ENCODE peak calls at places on chromosomes 13 and 19, in eight cellular contexts. One of them, this sample, is unnamed.

GRCh38 chr19:23771761-23772667 is 13.3 kb upstream of the ZNF681 start:
- DNase-seq in SK-N-SH: no peak
- DNase-seq in HCT116: no peak
- DNase-seq in A549: no peak
- DNase-seq in HepG2: no peak
- DNase-seq in H1: no peak
- DNase-seq in K562: no peak
- DNase-seq in GM12878: no peak
- DNase-seq in this sample: no peak

GRCh38 chr13:33119022-33119735 is 103.0 kb downstream of the KL start:
- DNase-seq in SK-N-SH: no peak
- DNase-seq in HCT116: no peak
- DNase-seq in A549: no peak
- DNase-seq in HepG2: no peak
- DNase-seq in H1: no peak
- DNase-seq in K562: no peak
- DNase-seq in GM12878: no peak
- DNase-seq in this sample: no peak

GRCh38 chr13:75347925-75348324 is 134.0 kb downstream of the TBC1D4 start:
- DNase-seq in SK-N-SH: no peak
- DNase-seq in HCT116: no peak
- DNase-seq in A549: peak
- DNase-seq in HepG2: no peak
- DNase-seq in H1: no peak
- DNase-seq in K562: no peak
- DNase-seq in GM12878: no peak
- DNase-seq in this sample: no peak

GRCh38 chr19:8340341-8341096 is 2.5 kb downstream of the KANK3 start:
- DNase-seq in SK-N-SH: peak
- DNase-seq in HCT116: no peak
- DNase-seq in A549: no peak
- DNase-seq in HepG2: no peak
- DNase-seq in H1: peak
- DNase-seq in K562: peak
- DNase-seq in GM12878: no peak
- DNase-seq in this sample: peak

GRCh38 chr13:19601749-19602725 is 31.4 kb upstream of the MPHOSPH8 start:
- DNase-seq in SK-N-SH: peak
- DNase-seq in HCT116: no peak
- DNase-seq in A549: peak
- DNase-seq in HepG2: peak
- DNase-seq in H1: peak
- DNase-seq in K562: peak
- DNase-seq in GM12878: no peak
- DNase-seq in this sample: peak

GRCh38 chr19:36916991-36917390 is 859 bp downstream of the ZNF568 start:
- DNase-seq in SK-N-SH: peak
- DNase-seq in HCT116: no peak
- DNase-seq in A549: peak
- DNase-seq in HepG2: no peak
- DNase-seq in H1: no peak
- DNase-seq in K562: no peak
- DNase-seq in GM12878: no peak
- DNase-seq in this sample: no peak

GRCh38 chr13:102589291-102589822 is 7.4 kb upstream of the TPP2 start:
- DNase-seq in SK-N-SH: no peak
- DNase-seq in HCT116: no peak
- DNase-seq in A549: no peak
- DNase-seq in HepG2: no peak
- DNase-seq in H1: no peak
- DNase-seq in K562: no peak
- DNase-seq in GM12878: no peak
- DNase-seq in this sample: no peak

GRCh38 chr13:28320884-28321574 is 173.9 kb downstream of the FLT1 start:
- DNase-seq in SK-N-SH: no peak
- DNase-seq in HCT116: no peak
- DNase-seq in A549: no peak
- DNase-seq in HepG2: peak
- DNase-seq in H1: no peak
- DNase-seq in K562: no peak
- DNase-seq in GM12878: no peak
- DNase-seq in this sample: no peak

GRCh38 chr13:51625555-51626345 is 41.5 kb downstream of the WDFY2 start:
- DNase-seq in SK-N-SH: no peak
- DNase-seq in HCT116: no peak
- DNase-seq in A549: no peak
- DNase-seq in HepG2: no peak
- DNase-seq in H1: no peak
- DNase-seq in K562: no peak
- DNase-seq in GM12878: no peak
- DNase-seq in this sample: peak

GRCh38 chr19:55386515-55386947 is 799 bp downstream of the RPL28 start:
- DNase-seq in SK-N-SH: no peak
- DNase-seq in HCT116: no peak
- DNase-seq in A549: no peak
- DNase-seq in HepG2: no peak
- DNase-seq in H1: no peak
- DNase-seq in K562: no peak
- DNase-seq in GM12878: no peak
- DNase-seq in this sample: no peak

GRCh38 chr13:28492527-28493367 is 2.2 kb downstream of the FLT1 start:
- DNase-seq in SK-N-SH: no peak
- DNase-seq in HCT116: no peak
- DNase-seq in A549: no peak
- DNase-seq in HepG2: no peak
- DNase-seq in H1: no peak
- DNase-seq in K562: no peak
- DNase-seq in GM12878: peak
- DNase-seq in this sample: no peak

GRCh38 chr19:57068326-57068725 is 51.5 kb upstream of the USP29 start:
- DNase-seq in SK-N-SH: no peak
- DNase-seq in HCT116: no peak
- DNase-seq in A549: no peak
- DNase-seq in HepG2: no peak
- DNase-seq in H1: no peak
- DNase-seq in K562: no peak
- DNase-seq in GM12878: no peak
- DNase-seq in this sample: no peak

GRCh38 chr13:113405481-113406300 is 41.8 kb upstream of the GRTP1 start:
- DNase-seq in SK-N-SH: no peak
- DNase-seq in HCT116: no peak
- DNase-seq in A549: no peak
- DNase-seq in HepG2: no peak
- DNase-seq in H1: no peak
- DNase-seq in K562: peak
- DNase-seq in GM12878: no peak
- DNase-seq in this sample: no peak

GRCh38 chr19:3642987-3643386 is 16.4 kb upstream of the CACTIN start:
- DNase-seq in SK-N-SH: peak
- DNase-seq in HCT116: peak
- DNase-seq in A549: peak
- DNase-seq in HepG2: no peak
- DNase-seq in H1: peak
- DNase-seq in K562: peak
- DNase-seq in GM12878: no peak
- DNase-seq in this sample: peak

GRCh38 chr13:36750946-36751345 is 68.1 kb upstream of the RFXAP start:
- DNase-seq in SK-N-SH: no peak
- DNase-seq in HCT116: no peak
- DNase-seq in A549: no peak
- DNase-seq in HepG2: no peak
- DNase-seq in H1: no peak
- DNase-seq in K562: no peak
- DNase-seq in GM12878: no peak
- DNase-seq in this sample: no peak

GRCh38 chr13:97339019-97339988 is 94.7 kb upstream of the RAP2A start:
- DNase-seq in SK-N-SH: no peak
- DNase-seq in HCT116: no peak
- DNase-seq in A549: peak
- DNase-seq in HepG2: no peak
- DNase-seq in H1: no peak
- DNase-seq in K562: no peak
- DNase-seq in GM12878: no peak
- DNase-seq in this sample: no peak

GRCh38 chr13:27977476-27978300 is 8.6 kb upstream of the CDX2 start:
- DNase-seq in SK-N-SH: no peak
- DNase-seq in HCT116: no peak
- DNase-seq in A549: peak
- DNase-seq in HepG2: no peak
- DNase-seq in H1: peak
- DNase-seq in K562: no peak
- DNase-seq in GM12878: no peak
- DNase-seq in this sample: no peak

GRCh38 chr13:110233682-110234280 is 73.2 kb downstream of the COL4A1 start:
- DNase-seq in SK-N-SH: no peak
- DNase-seq in HCT116: no peak
- DNase-seq in A549: no peak
- DNase-seq in HepG2: no peak
- DNase-seq in H1: peak
- DNase-seq in K562: no peak
- DNase-seq in GM12878: no peak
- DNase-seq in this sample: peak

GRCh38 chr13:81596224-81596753 is 1255.4 kb upstream of the SPRY2 start:
- DNase-seq in SK-N-SH: no peak
- DNase-seq in HCT116: no peak
- DNase-seq in A549: no peak
- DNase-seq in HepG2: no peak
- DNase-seq in H1: no peak
- DNase-seq in K562: no peak
- DNase-seq in GM12878: no peak
- DNase-seq in this sample: no peak

GRCh38 chr13:104318121-104318520 is 1251.9 kb upstream of the SLC10A2 start:
- DNase-seq in SK-N-SH: peak
- DNase-seq in HCT116: peak
- DNase-seq in A549: no peak
- DNase-seq in HepG2: no peak
- DNase-seq in H1: no peak
- DNase-seq in K562: no peak
- DNase-seq in GM12878: no peak
- DNase-seq in this sample: peak

GRCh38 chr19:3743486-3743885 is 18.0 kb downstream of the APBA3 start:
- DNase-seq in SK-N-SH: no peak
- DNase-seq in HCT116: no peak
- DNase-seq in A549: peak
- DNase-seq in HepG2: no peak
- DNase-seq in H1: no peak
- DNase-seq in K562: peak
- DNase-seq in GM12878: no peak
- DNase-seq in this sample: peak

GRCh38 chr19:33143897-33144405 is 12.0 kb downstream of the WDR88 start:
- DNase-seq in SK-N-SH: peak
- DNase-seq in HCT116: peak
- DNase-seq in A549: peak
- DNase-seq in HepG2: peak
- DNase-seq in H1: peak
- DNase-seq in K562: peak
- DNase-seq in GM12878: no peak
- DNase-seq in this sample: peak

GRCh38 chr19:14059093-14059480 is 2.8 kb downstream of the PALM3 start:
- DNase-seq in SK-N-SH: peak
- DNase-seq in HCT116: no peak
- DNase-seq in A549: no peak
- DNase-seq in HepG2: no peak
- DNase-seq in H1: peak
- DNase-seq in K562: peak
- DNase-seq in GM12878: no peak
- DNase-seq in this sample: no peak

GRCh38 chr19:38529610-38530009 is 88.1 kb downstream of the MAP4K1 start:
- DNase-seq in SK-N-SH: no peak
- DNase-seq in HCT116: no peak
- DNase-seq in A549: no peak
- DNase-seq in HepG2: no peak
- DNase-seq in H1: no peak
- DNase-seq in K562: no peak
- DNase-seq in GM12878: no peak
- DNase-seq in this sample: no peak

GRCh38 chr13:100298116-100298681 is 209.3 kb downstream of the PCCA start:
- DNase-seq in SK-N-SH: no peak
- DNase-seq in HCT116: no peak
- DNase-seq in A549: no peak
- DNase-seq in HepG2: no peak
- DNase-seq in H1: no peak
- DNase-seq in K562: no peak
- DNase-seq in GM12878: no peak
- DNase-seq in this sample: peak
- TF ChIP-seq MAX in SK-N-SH: no peak
- TF ChIP-seq MAX in HCT116: no peak
- TF ChIP-seq MAX in A549: no peak
- TF ChIP-seq MAX in HepG2: no peak
- TF ChIP-seq MAX in H1: no peak
- TF ChIP-seq MAX in K562: no peak
- TF ChIP-seq MAX in GM12878: no peak
- TF ChIP-seq MAX in this sample: no peak

DNA sequence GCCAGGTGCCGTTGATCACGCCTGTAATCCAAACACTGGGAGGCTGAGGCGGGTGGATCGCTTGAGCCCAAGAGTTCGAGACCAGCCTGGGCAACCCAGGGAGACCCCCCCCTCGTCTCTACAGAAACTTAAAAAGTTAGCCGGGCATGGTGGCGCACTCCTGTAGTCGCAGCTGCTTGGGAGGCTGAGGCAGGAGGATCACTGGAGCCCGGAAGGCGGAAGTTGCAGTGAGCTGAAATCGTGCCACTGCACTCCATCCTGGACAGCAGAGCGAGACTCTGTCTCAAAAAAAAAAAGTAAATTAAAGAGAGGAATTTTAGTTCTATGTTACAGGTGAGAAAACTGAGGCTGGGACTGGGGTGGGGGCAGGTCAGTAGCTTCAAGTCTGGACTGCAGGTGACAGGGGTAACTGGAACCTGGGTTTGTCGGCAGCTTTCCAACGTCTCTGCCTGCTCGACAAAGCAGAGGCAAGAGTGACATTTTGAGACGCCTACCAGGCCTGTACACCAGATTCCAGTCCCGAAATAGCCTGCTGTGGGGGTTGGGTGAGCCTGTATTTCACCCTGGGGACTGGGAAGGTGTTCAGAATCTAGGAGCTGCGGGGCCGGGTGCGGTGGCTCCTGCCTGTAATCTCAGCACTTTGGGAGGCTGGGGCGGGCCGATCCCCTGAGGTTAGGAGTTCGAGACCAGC is 1.2 kb downstream of the SELENOW start:
- DNase-seq in SK-N-SH: no peak
- DNase-seq in HCT116: no peak
- DNase-seq in A549: no peak
- DNase-seq in HepG2: no peak
- DNase-seq in H1: no peak
- DNase-seq in K562: peak
- DNase-seq in GM12878: no peak
- DNase-seq in this sample: no peak
- H3K27ac ChIP-seq in SK-N-SH: no peak
- H3K27ac ChIP-seq in HCT116: peak
- H3K27ac ChIP-seq in A549: peak
- H3K27ac ChIP-seq in HepG2: no peak
- H3K27ac ChIP-seq in H1: no peak
- H3K27ac ChIP-seq in K562: no peak
- H3K27ac ChIP-seq in GM12878: no peak
- H3K27ac ChIP-seq in this sample: no peak

GRCh38 chr13:41597348-41598041 is 140.1 kb downstream of the RGCC start:
- DNase-seq in SK-N-SH: no peak
- DNase-seq in HCT116: no peak
- DNase-seq in A549: no peak
- DNase-seq in HepG2: no peak
- DNase-seq in H1: no peak
- DNase-seq in K562: no peak
- DNase-seq in GM12878: no peak
- DNase-seq in this sample: no peak
- H3K4me3 ChIP-seq in SK-N-SH: no peak
- H3K4me3 ChIP-seq in HCT116: no peak
- H3K4me3 ChIP-seq in A549: no peak
- H3K4me3 ChIP-seq in HepG2: no peak
- H3K4me3 ChIP-seq in H1: no peak
- H3K4me3 ChIP-seq in K562: no peak
- H3K4me3 ChIP-seq in GM12878: no peak
- H3K4me3 ChIP-seq in this sample: no peak

GRCh38 chr19:50932690-50933083 is 20.2 kb downstream of the KLK5 start:
- DNase-seq in SK-N-SH: no peak
- DNase-seq in HCT116: no peak
- DNase-seq in A549: no peak
- DNase-seq in HepG2: no peak
- DNase-seq in H1: no peak
- DNase-seq in K562: no peak
- DNase-seq in GM12878: no peak
- DNase-seq in this sample: no peak
- TF ChIP-seq MAX in SK-N-SH: no peak
- TF ChIP-seq MAX in HCT116: no peak
- TF ChIP-seq MAX in A549: no peak
- TF ChIP-seq MAX in HepG2: no peak
- TF ChIP-seq MAX in H1: no peak
- TF ChIP-seq MAX in K562: no peak
- TF ChIP-seq MAX in GM12878: no peak
- TF ChIP-seq MAX in this sample: no peak